ENCODE peak calls at places on chromosomes 7 and 10, in five cellular contexts. C is GM23248, P is HT1080, B is non-pigmented ciliary epithelial cell, G is HT-29. H is an unnamed sample.

GRCh38 chr7:150356265-150356897 is 12.2 kb upstream of the REPIN1 start:
- DNase-seq in C (peak), P (no peak), B (no peak), G (peak), H (peak)

GRCh38 chr7:144670251-144670650 is 165.6 kb downstream of the TPK1 start:
- DNase-seq in C (peak), P (peak), B (no peak), G (peak), H (peak)

GRCh38 chr7:116357776-116358670 is 141.5 kb upstream of the CAV2 start:
- DNase-seq in C (peak), P (peak), B (no peak), G (no peak), H (no peak)

GRCh38 chr10:124221356-124222297 is 128.2 kb upstream of the CHST15 start:
- DNase-seq in C (no peak), P (peak), B (no peak), G (no peak), H (no peak)

GRCh38 chr7:137492889-137493288 is 149.4 kb upstream of the PTN start:
- DNase-seq in C (no peak), P (no peak), B (no peak), G (no peak), H (no peak)

GRCh38 chr7:148035950-148036349 is 554.6 kb upstream of the C7orf33 start:
- DNase-seq in C (no peak), P (no peak), B (no peak), G (no peak), H (no peak)

GRCh38 chr10:3781458-3782098 is 3.4 kb downstream of the KLF6 start:
- DNase-seq in C (peak), P (peak), B (no peak), G (peak), H (no peak)

GRCh38 chr10:117654105-117654504 is 111.6 kb downstream of the EMX2 start:
- DNase-seq in C (no peak), P (no peak), B (no peak), G (no peak), H (no peak)

GRCh38 chr7:21542891-21543527 is at the start of gene DNAH11:
- DNase-seq in C (peak), P (no peak), B (no peak), G (no peak), H (no peak)

GRCh38 chr7:122307228-122307619 is 2.7 kb upstream of the FEZF1 start:
- DNase-seq in C (no peak), P (no peak), B (no peak), G (no peak), H (peak)

GRCh38 chr7:145919712-145920111 is 196.9 kb upstream of the CNTNAP2 start:
- DNase-seq in C (no peak), P (no peak), B (no peak), G (no peak), H (no peak)

GRCh38 chr7:55044791-55045190 is 26.0 kb downstream of the EGFR start:
- DNase-seq in C (peak), P (no peak), B (no peak), G (no peak), H (no peak)

GRCh38 chr10:3668276-3668960 is 116.6 kb downstream of the KLF6 start:
- DNase-seq in C (peak), P (no peak), B (peak), G (peak), H (no peak)

GRCh38 chr7:141738592-141739013 is 445 bp downstream of the SSBP1 start:
- DNase-seq in C (no peak), P (no peak), B (no peak), G (no peak), H (peak)

GRCh38 chr10:89147256-89147655 is 59.9 kb downstream of the CH25H start:
- DNase-seq in C (peak), P (peak), B (no peak), G (no peak), H (no peak)

GRCh38 chr7:135792334-135792733 is 43.7 kb upstream of the FAM180A start:
- DNase-seq in C (peak), P (no peak), B (no peak), G (no peak), H (no peak)

GRCh38 chr7:44065431-44066110 is at the start of gene PGAM2:
- DNase-seq in C (peak), P (peak), B (no peak), G (peak), H (no peak)

GRCh38 chr7:123537026-123537642 is 2.7 kb upstream of the IQUB start:
- DNase-seq in C (peak), P (peak), B (no peak), G (peak), H (no peak)